ENCODE peak calls at places on chromosome 5, in nine cellular contexts. One of them, this sample, is unnamed.

GRCh38 chr5:60487885-60488425 is 212.0 kb downstream of the DEPDC1B start:
- DNase-seq in retinal pigment epithelial cell: peak
- DNase-seq in endothelial cell of umbilical vein: no peak
- DNase-seq in AML-193: no peak
- DNase-seq in activated T-helper 1 cell treated with anti-CD3 and anti-CD28 coated beads, Interleukin-12 subunit alpha, Interleukin-12 subunit beta, Interleukin-2, Interleukin-4 antibody, amounts not matched to agents 30 ng/mL and 10 ng/mL and 1 ng/mL, durations not matched to agents 14 hours and 24 hours and 36 hours: no peak
- DNase-seq in GM12865: no peak
- DNase-seq in effector CD8-positive, alpha-beta T cell: no peak
- DNase-seq in mucosa of gallbladder: peak
- DNase-seq in ureter: peak
- DNase-seq in this sample: no peak

GRCh38 chr5:103327451-103327850 is 68.9 kb downstream of the MACIR start:
- DNase-seq in AML-193: no peak
- DNase-seq in GM12865: no peak
- DNase-seq in ureter: no peak
- DNase-seq in activated T-helper 1 cell treated with anti-CD3 and anti-CD28 coated beads, Interleukin-12 subunit alpha, Interleukin-12 subunit beta, Interleukin-2, Interleukin-4 antibody, amounts not matched to agents 30 ng/mL and 10 ng/mL and 1 ng/mL, durations not matched to agents 14 hours and 24 hours and 36 hours: no peak
- DNase-seq in mucosa of gallbladder: no peak
- DNase-seq in effector CD8-positive, alpha-beta T cell: no peak
- DNase-seq in retinal pigment epithelial cell: no peak
- DNase-seq in endothelial cell of umbilical vein: no peak
- DNase-seq in this sample: no peak

GRCh38 chr5:151598984-151599383 is 7.9 kb upstream of the FAT2 start:
- DNase-seq in endothelial cell of umbilical vein: no peak
- DNase-seq in retinal pigment epithelial cell: no peak
- DNase-seq in effector CD8-positive, alpha-beta T cell: no peak
- DNase-seq in ureter: peak
- DNase-seq in activated T-helper 1 cell treated with anti-CD3 and anti-CD28 coated beads, Interleukin-12 subunit alpha, Interleukin-12 subunit beta, Interleukin-2, Interleukin-4 antibody, amounts not matched to agents 30 ng/mL and 10 ng/mL and 1 ng/mL, durations not matched to agents 14 hours and 24 hours and 36 hours: no peak
- DNase-seq in mucosa of gallbladder: no peak
- DNase-seq in GM12865: no peak
- DNase-seq in AML-193: no peak
- DNase-seq in this sample: no peak

GRCh38 chr5:126403871-126404270 is 19.3 kb upstream of the GRAMD2B start:
- DNase-seq in AML-193: no peak
- DNase-seq in endothelial cell of umbilical vein: peak
- DNase-seq in retinal pigment epithelial cell: no peak
- DNase-seq in effector CD8-positive, alpha-beta T cell: no peak
- DNase-seq in mucosa of gallbladder: no peak
- DNase-seq in activated T-helper 1 cell treated with anti-CD3 and anti-CD28 coated beads, Interleukin-12 subunit alpha, Interleukin-12 subunit beta, Interleukin-2, Interleukin-4 antibody, amounts not matched to agents 30 ng/mL and 10 ng/mL and 1 ng/mL, durations not matched to agents 14 hours and 24 hours and 36 hours: no peak
- DNase-seq in GM12865: no peak
- DNase-seq in ureter: no peak
- DNase-seq in this sample: no peak

GRCh38 chr5:114311943-114312342 is 49.9 kb upstream of the KCNN2 start:
- DNase-seq in endothelial cell of umbilical vein: no peak
- DNase-seq in AML-193: no peak
- DNase-seq in GM12865: no peak
- DNase-seq in mucosa of gallbladder: no peak
- DNase-seq in ureter: no peak
- DNase-seq in retinal pigment epithelial cell: no peak
- DNase-seq in effector CD8-positive, alpha-beta T cell: no peak
- DNase-seq in activated T-helper 1 cell treated with anti-CD3 and anti-CD28 coated beads, Interleukin-12 subunit alpha, Interleukin-12 subunit beta, Interleukin-2, Interleukin-4 antibody, amounts not matched to agents 30 ng/mL and 10 ng/mL and 1 ng/mL, durations not matched to agents 14 hours and 24 hours and 36 hours: no peak
- DNase-seq in this sample: no peak

GRCh38 chr5:73447234-73448071 is 1.1 kb downstream of the FOXD1 start:
- DNase-seq in GM12865: peak
- DNase-seq in AML-193: no peak
- DNase-seq in ureter: no peak
- DNase-seq in effector CD8-positive, alpha-beta T cell: peak
- DNase-seq in mucosa of gallbladder: no peak
- DNase-seq in retinal pigment epithelial cell: no peak
- DNase-seq in activated T-helper 1 cell treated with anti-CD3 and anti-CD28 coated beads, Interleukin-12 subunit alpha, Interleukin-12 subunit beta, Interleukin-2, Interleukin-4 antibody, amounts not matched to agents 30 ng/mL and 10 ng/mL and 1 ng/mL, durations not matched to agents 14 hours and 24 hours and 36 hours: peak
- DNase-seq in endothelial cell of umbilical vein: peak
- DNase-seq in this sample: no peak

GRCh38 chr5:76337949-76338589 is 65.0 kb upstream of the IQGAP2 start:
- DNase-seq in mucosa of gallbladder: peak
- DNase-seq in activated T-helper 1 cell treated with anti-CD3 and anti-CD28 coated beads, Interleukin-12 subunit alpha, Interleukin-12 subunit beta, Interleukin-2, Interleukin-4 antibody, amounts not matched to agents 30 ng/mL and 10 ng/mL and 1 ng/mL, durations not matched to agents 14 hours and 24 hours and 36 hours: peak
- DNase-seq in ureter: peak
- DNase-seq in AML-193: peak
- DNase-seq in GM12865: peak
- DNase-seq in retinal pigment epithelial cell: peak
- DNase-seq in endothelial cell of umbilical vein: peak
- DNase-seq in effector CD8-positive, alpha-beta T cell: peak
- DNase-seq in this sample: peak

GRCh38 chr5:135329101-135329912 is 69.7 kb downstream of the MACROH2A1 start:
- DNase-seq in activated T-helper 1 cell treated with anti-CD3 and anti-CD28 coated beads, Interleukin-12 subunit alpha, Interleukin-12 subunit beta, Interleukin-2, Interleukin-4 antibody, amounts not matched to agents 30 ng/mL and 10 ng/mL and 1 ng/mL, durations not matched to agents 14 hours and 24 hours and 36 hours: no peak
- DNase-seq in ureter: no peak
- DNase-seq in mucosa of gallbladder: no peak
- DNase-seq in retinal pigment epithelial cell: no peak
- DNase-seq in endothelial cell of umbilical vein: no peak
- DNase-seq in GM12865: no peak
- DNase-seq in effector CD8-positive, alpha-beta T cell: no peak
- DNase-seq in AML-193: no peak
- DNase-seq in this sample: no peak

GRCh38 chr5:138252944-138253343 is 21.5 kb downstream of the GFRA3 start:
- DNase-seq in endothelial cell of umbilical vein: no peak
- DNase-seq in activated T-helper 1 cell treated with anti-CD3 and anti-CD28 coated beads, Interleukin-12 subunit alpha, Interleukin-12 subunit beta, Interleukin-2, Interleukin-4 antibody, amounts not matched to agents 30 ng/mL and 10 ng/mL and 1 ng/mL, durations not matched to agents 14 hours and 24 hours and 36 hours: no peak
- DNase-seq in effector CD8-positive, alpha-beta T cell: no peak
- DNase-seq in ureter: no peak
- DNase-seq in mucosa of gallbladder: no peak
- DNase-seq in retinal pigment epithelial cell: no peak
- DNase-seq in AML-193: no peak
- DNase-seq in GM12865: peak
- DNase-seq in this sample: no peak

GRCh38 chr5:16934123-16934522 is 2.0 kb downstream of the MYO10 start:
- DNase-seq in AML-193: no peak
- DNase-seq in retinal pigment epithelial cell: no peak
- DNase-seq in GM12865: peak
- DNase-seq in mucosa of gallbladder: peak
- DNase-seq in endothelial cell of umbilical vein: peak
- DNase-seq in ureter: peak
- DNase-seq in activated T-helper 1 cell treated with anti-CD3 and anti-CD28 coated beads, Interleukin-12 subunit alpha, Interleukin-12 subunit beta, Interleukin-2, Interleukin-4 antibody, amounts not matched to agents 30 ng/mL and 10 ng/mL and 1 ng/mL, durations not matched to agents 14 hours and 24 hours and 36 hours: no peak
- DNase-seq in effector CD8-positive, alpha-beta T cell: no peak
- DNase-seq in this sample: peak

GRCh38 chr5:137051165-137051564 is 448.0 kb downstream of the SPOCK1 start:
- DNase-seq in mucosa of gallbladder: no peak
- DNase-seq in GM12865: no peak
- DNase-seq in activated T-helper 1 cell treated with anti-CD3 and anti-CD28 coated beads, Interleukin-12 subunit alpha, Interleukin-12 subunit beta, Interleukin-2, Interleukin-4 antibody, amounts not matched to agents 30 ng/mL and 10 ng/mL and 1 ng/mL, durations not matched to agents 14 hours and 24 hours and 36 hours: no peak
- DNase-seq in ureter: no peak
- DNase-seq in retinal pigment epithelial cell: no peak
- DNase-seq in AML-193: no peak
- DNase-seq in effector CD8-positive, alpha-beta T cell: no peak
- DNase-seq in endothelial cell of umbilical vein: peak
- DNase-seq in this sample: no peak

GRCh38 chr5:178644826-178645545 is 18.1 kb upstream of the CLK4 start:
- DNase-seq in AML-193: no peak
- DNase-seq in retinal pigment epithelial cell: no peak
- DNase-seq in GM12865: no peak
- DNase-seq in activated T-helper 1 cell treated with anti-CD3 and anti-CD28 coated beads, Interleukin-12 subunit alpha, Interleukin-12 subunit beta, Interleukin-2, Interleukin-4 antibody, amounts not matched to agents 30 ng/mL and 10 ng/mL and 1 ng/mL, durations not matched to agents 14 hours and 24 hours and 36 hours: no peak
- DNase-seq in effector CD8-positive, alpha-beta T cell: no peak
- DNase-seq in ureter: no peak
- DNase-seq in endothelial cell of umbilical vein: no peak
- DNase-seq in mucosa of gallbladder: no peak
- DNase-seq in this sample: no peak

GRCh38 chr5:139650031-139650688 is 2.0 kb downstream of the CXXC5 start:
- DNase-seq in ureter: peak
- DNase-seq in activated T-helper 1 cell treated with anti-CD3 and anti-CD28 coated beads, Interleukin-12 subunit alpha, Interleukin-12 subunit beta, Interleukin-2, Interleukin-4 antibody, amounts not matched to agents 30 ng/mL and 10 ng/mL and 1 ng/mL, durations not matched to agents 14 hours and 24 hours and 36 hours: no peak
- DNase-seq in effector CD8-positive, alpha-beta T cell: no peak
- DNase-seq in GM12865: peak
- DNase-seq in mucosa of gallbladder: no peak
- DNase-seq in AML-193: no peak
- DNase-seq in retinal pigment epithelial cell: no peak
- DNase-seq in endothelial cell of umbilical vein: no peak
- DNase-seq in this sample: no peak

GRCh38 chr5:41371741-41372140 is 138.7 kb downstream of the PLCXD3 start:
- DNase-seq in activated T-helper 1 cell treated with anti-CD3 and anti-CD28 coated beads, Interleukin-12 subunit alpha, Interleukin-12 subunit beta, Interleukin-2, Interleukin-4 antibody, amounts not matched to agents 30 ng/mL and 10 ng/mL and 1 ng/mL, durations not matched to agents 14 hours and 24 hours and 36 hours: no peak
- DNase-seq in mucosa of gallbladder: no peak
- DNase-seq in AML-193: no peak
- DNase-seq in retinal pigment epithelial cell: no peak
- DNase-seq in GM12865: no peak
- DNase-seq in effector CD8-positive, alpha-beta T cell: no peak
- DNase-seq in ureter: no peak
- DNase-seq in endothelial cell of umbilical vein: no peak
- DNase-seq in this sample: no peak

GRCh38 chr5:72041643-72042042 is 65.6 kb upstream of the MAP1B start:
- DNase-seq in activated T-helper 1 cell treated with anti-CD3 and anti-CD28 coated beads, Interleukin-12 subunit alpha, Interleukin-12 subunit beta, Interleukin-2, Interleukin-4 antibody, amounts not matched to agents 30 ng/mL and 10 ng/mL and 1 ng/mL, durations not matched to agents 14 hours and 24 hours and 36 hours: no peak
- DNase-seq in mucosa of gallbladder: no peak
- DNase-seq in effector CD8-positive, alpha-beta T cell: no peak
- DNase-seq in ureter: no peak
- DNase-seq in endothelial cell of umbilical vein: no peak
- DNase-seq in AML-193: no peak
- DNase-seq in retinal pigment epithelial cell: no peak
- DNase-seq in GM12865: no peak
- DNase-seq in this sample: no peak

GRCh38 chr5:74085782-74086181 is 459.8 kb downstream of the ARHGEF28 start:
- DNase-seq in activated T-helper 1 cell treated with anti-CD3 and anti-CD28 coated beads, Interleukin-12 subunit alpha, Interleukin-12 subunit beta, Interleukin-2, Interleukin-4 antibody, amounts not matched to agents 30 ng/mL and 10 ng/mL and 1 ng/mL, durations not matched to agents 14 hours and 24 hours and 36 hours: no peak
- DNase-seq in endothelial cell of umbilical vein: no peak
- DNase-seq in retinal pigment epithelial cell: no peak
- DNase-seq in AML-193: no peak
- DNase-seq in mucosa of gallbladder: no peak
- DNase-seq in effector CD8-positive, alpha-beta T cell: no peak
- DNase-seq in ureter: no peak
- DNase-seq in GM12865: no peak
- DNase-seq in this sample: no peak

This sample was measured in HCT116.